ENCODE peak calls at places on chromosomes 11 and 22, in nine cellular contexts. O is HFF-Myc; K is CD4-positive, alpha-beta T cell; G is pancreas; H is BJ; T is nephron progenitor cell; U is ovary; B is astrocyte of the cerebellum; E is BE2C. R is an unnamed sample.

GRCh38 chr22:31170971-31171370 is 11.0 kb downstream of the RNF185 start:
- DNase-seq in O (no peak), K (no peak), G (no peak), H (no peak), T (no peak), U (no peak), B (no peak), E (no peak), R (no peak)

GRCh38 chr11:19642759-19643158 is 69.9 kb upstream of the NAV2 start:
- DNase-seq in O (no peak), K (no peak), G (no peak), H (no peak), T (no peak), U (no peak), B (no peak), E (no peak), R (no peak)

GRCh38 chr11:116078101-116078561 is 573.9 kb upstream of the CADM1 start:
- DNase-seq in O (no peak), K (no peak), G (no peak), H (no peak), T (peak), U (no peak), B (no peak), E (peak), R (no peak)

GRCh38 chr22:32058656-32059280 is 15.7 kb downstream of the SLC5A1 start:
- DNase-seq in O (no peak), K (no peak), G (no peak), H (no peak), T (no peak), U (no peak), B (no peak), E (no peak), R (no peak)

GRCh38 chr22:25878933-25879332 is 136.9 kb downstream of the MYO18B start:
- DNase-seq in O (no peak), K (no peak), G (no peak), H (no peak), T (no peak), U (no peak), B (no peak), E (no peak), R (no peak)

GRCh38 chr22:23537421-23537820 is 42.7 kb downstream of the IGLL1 start:
- DNase-seq in O (no peak), K (no peak), G (no peak), H (no peak), T (no peak), U (peak), B (no peak), E (no peak), R (no peak)

GRCh38 chr11:23257556-23257955 is 397.3 kb upstream of the CCDC179 start:
- DNase-seq in O (no peak), K (no peak), G (no peak), H (no peak), T (no peak), U (no peak), B (no peak), E (no peak), R (no peak)

GRCh38 chr11:77402218-77402556 is 71.7 kb downstream of the PAK1 start:
- DNase-seq in O (no peak), K (no peak), G (no peak), H (no peak), T (no peak), U (no peak), B (no peak), E (no peak), R (no peak)

GRCh38 chr11:18563090-18563730 is 25.3 kb downstream of the UEVLD start:
- DNase-seq in O (no peak), K (no peak), G (no peak), H (no peak), T (no peak), U (no peak), B (no peak), E (no peak), R (no peak)

GRCh38 chr22:44624689-44625420 is 77.1 kb upstream of the PRR5 start:
- DNase-seq in O (no peak), K (no peak), G (no peak), H (no peak), T (no peak), U (no peak), B (no peak), E (no peak), R (no peak)

GRCh38 chr22:32080904-32081303 is 37.8 kb downstream of the SLC5A1 start:
- DNase-seq in O (peak), K (no peak), G (peak), H (no peak), T (no peak), U (no peak), B (peak), E (peak), R (no peak)

GRCh38 chr11:101576536-101576935 is 7.3 kb downstream of the TRPC6 start:
- DNase-seq in O (no peak), K (no peak), G (no peak), H (no peak), T (no peak), U (no peak), B (no peak), E (no peak), R (no peak)

GRCh38 chr11:130772266-130773227 is 143.7 kb downstream of the SNX19 start:
- DNase-seq in O (peak), K (no peak), G (no peak), H (peak), T (no peak), U (peak), B (peak), E (no peak), R (no peak)

GRCh38 chr22:38729946-38730345 is 24.2 kb downstream of the GTPBP1 start:
- DNase-seq in O (no peak), K (no peak), G (no peak), H (no peak), T (no peak), U (no peak), B (no peak), E (no peak), R (peak)

GRCh38 chr11:416757-417621 is 2.2 kb upstream of the SIGIRR start:
- DNase-seq in O (no peak), K (peak), G (peak), H (no peak), T (peak), U (no peak), B (no peak), E (no peak), R (no peak)

GRCh38 chr22:24429411-24430365 is 2.3 kb downstream of the ADORA2A start:
- DNase-seq in O (no peak), K (peak), G (no peak), H (no peak), T (peak), U (no peak), B (no peak), E (peak), R (peak)

GRCh38 chr11:129375731-129376657 is at the start of gene BARX2:
- DNase-seq in O (peak), K (no peak), G (peak), H (no peak), T (peak), U (no peak), B (peak), E (no peak), R (no peak)

GRCh38 chr22:31068970-31069369 is 12.1 kb upstream of the SMTN start:
- DNase-seq in O (no peak), K (no peak), G (no peak), H (no peak), T (no peak), U (no peak), B (no peak), E (no peak), R (no peak)

GRCh38 chr11:133745791-133746190 is 99.5 kb downstream of the SPATA19 start:
- DNase-seq in O (no peak), K (no peak), G (no peak), H (no peak), T (no peak), U (no peak), B (no peak), E (no peak), R (no peak)

GRCh38 chr11:114025329-114025907 is 34.1 kb upstream of the ZBTB16 start:
- DNase-seq in O (no peak), K (no peak), G (no peak), H (no peak), T (no peak), U (no peak), B (no peak), E (no peak), R (no peak)

GRCh38 chr22:47201186-47201995 is 438.9 kb downstream of the TBC1D22A start:
- DNase-seq in O (no peak), K (no peak), G (peak), H (no peak), T (no peak), U (peak), B (no peak), E (no peak), R (peak)

GRCh38 chr11:94400075-94400838 is 962 bp downstream of the GPR83 start:
- DNase-seq in O (no peak), K (no peak), G (no peak), H (no peak), T (no peak), U (no peak), B (no peak), E (no peak), R (no peak)

GRCh38 chr11:62124186-62125113 is 639 bp downstream of the INCENP start:
- DNase-seq in O (no peak), K (no peak), G (peak), H (no peak), T (peak), U (no peak), B (no peak), E (no peak), R (no peak)

GRCh38 chr22:48217596-48217995 is 1455.1 kb downstream of the TBC1D22A start:
- DNase-seq in O (no peak), K (no peak), G (no peak), H (no peak), T (no peak), U (no peak), B (no peak), E (no peak), R (no peak)

GRCh38 chr22:35399114-35399677 is 744 bp upstream of the MCM5 start:
- DNase-seq in O (no peak), K (no peak), G (no peak), H (no peak), T (no peak), U (no peak), B (no peak), E (no peak), R (no peak)

GRCh38 chr22:31134688-31135087 is 5.6 kb downstream of the PLA2G3 start:
- DNase-seq in O (no peak), K (no peak), G (no peak), H (no peak), T (no peak), U (no peak), B (no peak), E (no peak), R (no peak)

GRCh38 chr11:79623375-79623774 is 182.5 kb upstream of the TENM4 start:
- DNase-seq in O (no peak), K (no peak), G (no peak), H (no peak), T (no peak), U (no peak), B (no peak), E (no peak), R (no peak)

GRCh38 chr11:2581931-2582435 is 117.8 kb downstream of the KCNQ1OT1 start:
- DNase-seq in O (no peak), K (no peak), G (no peak), H (no peak), T (no peak), U (peak), B (no peak), E (peak), R (peak)

GRCh38 chr22:21032037-21032842 is at the start of gene SLC7A4:
- DNase-seq in O (no peak), K (no peak), G (no peak), H (no peak), T (peak), U (no peak), B (no peak), E (peak), R (peak)

GRCh38 chr11:95739108-95739507 is 50.5 kb downstream of the FAM76B start:
- DNase-seq in O (no peak), K (no peak), G (no peak), H (no peak), T (no peak), U (no peak), B (no peak), E (no peak), R (no peak)
- TF ChIP-seq CTCF in O (peak), K (no peak), G (no peak), H (no peak), T (no peak), U (no peak), B (no peak), E (peak), R (no peak)

GRCh38 chr11:63907063-63907462 is 9.9 kb downstream of the RCOR2 start:
- DNase-seq in O (no peak), K (no peak), G (no peak), H (no peak), T (peak), U (no peak), B (no peak), E (no peak), R (no peak)
- TF ChIP-seq CTCF in O (no peak), K (no peak), G (no peak), H (no peak), T (no peak), U (no peak), B (no peak), E (no peak), R (no peak)

GRCh38 chr22:49725516-49725915 is 102.2 kb downstream of the BRD1 start:
- DNase-seq in O (no peak), K (no peak), G (no peak), H (no peak), T (no peak), U (no peak), B (no peak), E (no peak), R (no peak)
- TF ChIP-seq CTCF in O (no peak), K (no peak), G (no peak), H (no peak), T (no peak), U (no peak), B (no peak), E (no peak), R (no peak)

GRCh38 chr22:19036523-19037273 is 85.5 kb downstream of the DGCR2 start:
- DNase-seq in O (no peak), K (no peak), G (no peak), H (no peak), T (no peak), U (no peak), B (no peak), E (no peak), R (peak)
- TF ChIP-seq CTCF in O (no peak), K (no peak), G (no peak), H (no peak), T (no peak), U (no peak), B (no peak), E (peak), R (no peak)

R was measured in CD14-positive monocyte.